ENCODE peak calls at places on chromosomes 11 and 22, in nine cellular contexts. A is small intestine, L is K562, U is fibroblast of lung, Q is coronary artery, M is foreskin fibroblast, O is tibial nerve, K is lower lobe of right lung, Z is GM12878. Y is an unnamed sample.

GRCh38 chr11:19060629-19061028 is at the start of gene MRGPRX2:
- DNase-seq in A (no peak), L (no peak), U (no peak), Q (no peak), M (no peak), O (no peak), K (no peak), Z (no peak), Y (no peak)

GRCh38 chr22:49369726-49370717 is 457.7 kb downstream of the BRD1 start:
- DNase-seq in A (no peak), L (no peak), U (no peak), Q (peak; percentile 47), M (no peak), O (no peak), K (peak; percentile 28), Z (no peak), Y (no peak)

GRCh38 chr22:17739196-17739975 is 34.9 kb downstream of the BID start:
- DNase-seq in A (no peak), L (no peak), U (no peak), Q (no peak), M (no peak), O (no peak), K (no peak), Z (no peak), Y (no peak)

GRCh38 chr11:27331984-27332383 is 31.0 kb downstream of the CCDC34 start:
- DNase-seq in A (no peak), L (no peak), U (peak; percentile 86), Q (no peak), M (peak; percentile 16), O (no peak), K (no peak), Z (no peak), Y (no peak)

GRCh38 chr22:23180893-23181762 is 819 bp downstream of the BCR start:
- DNase-seq in A (peak; percentile 35), L (peak; percentile 97), U (no peak), Q (no peak), M (no peak), O (no peak), K (peak; percentile 68), Z (no peak), Y (no peak)

GRCh38 chr22:40462195-40462988 is 92.0 kb downstream of the SGSM3 start:
- DNase-seq in A (peak; percentile 73), L (no peak), U (no peak), Q (no peak), M (no peak), O (no peak), K (no peak), Z (no peak), Y (no peak)

GRCh38 chr11:83865636-83866461 is 579.7 kb upstream of the CCDC90B start:
- DNase-seq in A (no peak), L (no peak), U (peak; percentile 88), Q (no peak), M (no peak), O (no peak), K (no peak), Z (no peak), Y (no peak)

GRCh38 chr11:119700030-119700429 is 29.0 kb downstream of the NECTIN1 start:
- DNase-seq in A (peak; percentile 55), L (no peak), U (no peak), Q (no peak), M (no peak), O (no peak), K (no peak), Z (no peak), Y (no peak)

GRCh38 chr11:48013269-48013901 is 33.0 kb downstream of the PTPRJ start:
- DNase-seq in A (peak; percentile 26), L (no peak), U (peak; percentile 45), Q (no peak), M (no peak), O (no peak), K (peak; percentile 64), Z (no peak), Y (no peak)

GRCh38 chr11:64638017-64638664 is 47.1 kb downstream of the SLC22A12 start:
- DNase-seq in A (peak; percentile 23), L (peak; percentile 71), U (no peak), Q (no peak), M (no peak), O (no peak), K (no peak), Z (no peak), Y (no peak)

GRCh38 chr22:39351689-39352214 is 2.0 kb downstream of the SYNGR1 start:
- DNase-seq in A (peak; percentile 9), L (no peak), U (peak; percentile 64), Q (no peak), M (peak; percentile 40), O (no peak), K (no peak), Z (peak; percentile 25), Y (no peak)

GRCh38 chr11:63870351-63871197 is 31.7 kb downstream of the MARK2 start:
- DNase-seq in A (peak; percentile 50), L (no peak), U (no peak), Q (no peak), M (no peak), O (no peak), K (no peak), Z (no peak), Y (no peak)

GRCh38 chr22:39317084-39317755 is 2.2 kb downstream of the RPL3 start:
- DNase-seq in A (no peak), L (no peak), U (no peak), Q (no peak), M (no peak), O (no peak), K (peak; percentile 28), Z (no peak), Y (no peak)

GRCh38 chr11:96014234-96014633 is 90.3 kb upstream of the MTMR2 start:
- DNase-seq in A (no peak), L (no peak), U (peak; percentile 74), Q (no peak), M (peak; percentile 41), O (no peak), K (no peak), Z (peak; percentile 36), Y (no peak)

GRCh38 chr11:77457340-77457739 is 16.6 kb downstream of the PAK1 start:
- DNase-seq in A (no peak), L (no peak), U (no peak), Q (no peak), M (no peak), O (no peak), K (no peak), Z (no peak), Y (no peak)

GRCh38 chr22:39622881-39623367 is 52.4 kb downstream of the CACNA1I start:
- DNase-seq in A (peak; percentile 37), L (peak; percentile 55), U (peak; percentile 17), Q (no peak), M (no peak), O (peak; percentile 51), K (peak; percentile 69), Z (no peak), Y (no peak)

GRCh38 chr11:15765530-15765929 is 590.8 kb downstream of the SOX6 start:
- DNase-seq in A (peak; percentile 65), L (no peak), U (no peak), Q (no peak), M (no peak), O (no peak), K (no peak), Z (no peak), Y (no peak)
- H3K4me3 ChIP-seq in A (no peak overlapping the region), L (no peak overlapping the region), U (no peak overlapping the region), Q (no peak overlapping the region), M (no peak overlapping the region), O (no peak overlapping the region), K (no peak overlapping the region), Z (no peak overlapping the region), Y (no peak overlapping the region)

DNA sequence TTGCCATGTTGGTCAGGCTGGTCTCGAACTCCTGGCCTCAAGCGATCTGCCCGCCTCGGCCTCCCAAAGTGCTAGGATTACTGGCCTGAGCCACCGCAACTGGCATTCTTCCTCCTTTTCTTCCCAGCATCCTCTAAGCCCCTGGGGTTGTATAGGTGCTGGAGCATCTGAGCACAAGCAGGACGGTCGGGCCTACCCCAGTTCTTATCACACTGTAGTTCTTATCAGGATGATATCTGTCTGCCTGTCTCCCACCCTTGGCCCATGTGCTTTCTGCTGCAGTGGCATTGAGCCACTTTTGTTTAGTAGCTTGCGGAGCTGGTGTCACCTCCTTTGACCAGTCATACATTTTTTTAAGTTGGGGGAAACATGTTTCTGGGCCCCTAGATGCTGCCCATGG is 1.9 kb downstream of the RHOD start:
- DNase-seq in A (no peak), L (no peak), U (no peak), Q (no peak), M (no peak), O (no peak), K (no peak), Z (no peak), Y (no peak)
- H3K4me3 ChIP-seq in A (no peak overlapping the region), L (no peak overlapping the region), U (no peak overlapping the region), Q (no peak overlapping the region), M (no peak overlapping the region), O (no peak overlapping the region), K (no peak overlapping the region), Z (no peak overlapping the region), Y (no peak overlapping the region)

GRCh38 chr22:24806663-24807001 is 621 bp downstream of the SGSM1 start:
- DNase-seq in A (no peak), L (no peak), U (no peak), Q (no peak), M (no peak), O (no peak), K (peak; percentile 48), Z (no peak), Y (no peak)
- H3K4me3 ChIP-seq in A (no peak overlapping the region), L (no peak overlapping the region), U (no peak overlapping the region), Q (peak overlapping the region; percentile 92), M (no peak overlapping the region), O (peak overlapping the region; percentile 37), K (peak overlapping the region; percentile 69), Z (no peak overlapping the region), Y (no peak overlapping the region)

GRCh38 chr11:72781313-72782080 is 12.3 kb downstream of the STARD10 start:
- DNase-seq in A (no peak), L (peak; percentile 89), U (no peak), Q (no peak), M (no peak), O (no peak), K (peak; percentile 64), Z (no peak), Y (no peak)
- H3K4me3 ChIP-seq in A (peak overlapping the region; percentile 60), L (peak overlapping the region; percentile 43), U (peak overlapping the region; percentile 21), Q (peak overlapping the region; percentile 94), M (peak overlapping the region; percentile 46), O (peak overlapping the region; percentile 55), K (peak overlapping the region; percentile 62), Z (peak overlapping the region; percentile 56), Y (peak overlapping the region; percentile 52)

DNA sequence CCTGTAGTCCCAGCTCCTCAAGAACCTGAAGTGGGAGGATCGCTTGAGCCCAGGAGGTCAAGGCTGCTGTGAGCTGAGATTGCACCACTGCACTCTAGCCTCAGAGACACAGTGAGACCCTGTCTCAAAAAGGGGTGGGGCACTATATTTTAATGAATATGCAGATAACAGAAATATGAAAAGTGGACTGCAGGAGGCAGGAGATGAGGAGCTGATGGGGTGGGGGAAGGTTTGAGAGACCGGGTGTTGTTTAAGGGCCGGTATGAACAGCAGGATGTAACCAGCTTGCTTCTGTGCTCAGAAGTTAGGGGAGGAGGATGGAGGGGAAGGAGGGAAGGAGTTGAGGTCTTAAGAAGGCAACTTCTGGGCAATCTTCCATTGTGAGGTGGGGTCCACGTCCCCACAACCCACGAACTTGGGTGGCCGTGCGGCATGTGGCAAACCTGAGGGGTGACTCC is 1.3 kb upstream of the B4GALNT4 start:
- DNase-seq in A (no peak), L (no peak), U (no peak), Q (no peak), M (no peak), O (no peak), K (no peak), Z (no peak), Y (no peak)
- H3K4me3 ChIP-seq in A (no peak overlapping the region), L (no peak overlapping the region), U (no peak overlapping the region), Q (no peak overlapping the region), M (no peak overlapping the region), O (no peak overlapping the region), K (no peak overlapping the region), Z (no peak overlapping the region), Y (no peak overlapping the region)

Y was measured in GM12864.